ENCODE peak calls at places on chromosomes 16 and 17, in eight cellular contexts. P, Y, C, Z, S, U, G and H are unnamed samples.

GRCh38 chr16:2511128-2511785 is 2.5 kb upstream of the ATP6V0C start:
- DNase-seq in Y (no peak), U (peak), G (no peak), P (no peak), Z (no peak), C (no peak), S (no peak), H (no peak)

GRCh38 chr16:23848958-23849357 is 13.2 kb downstream of the PRKCB start:
- DNase-seq in G (no peak), Z (no peak), Y (no peak), C (no peak), U (no peak), P (no peak), S (no peak), H (no peak)

GRCh38 chr16:649646-650045 is 481 bp downstream of the WDR90 start:
- DNase-seq in P (no peak), G (no peak), U (no peak), Y (no peak), S (peak), C (no peak), Z (no peak), H (no peak)

GRCh38 chr16:79402356-79402755 is 198.2 kb downstream of the MAF start:
- DNase-seq in P (no peak), S (no peak), C (no peak), Y (no peak), G (no peak), U (no peak), Z (no peak), H (no peak)

GRCh38 chr17:77476498-77476897 is 335.7 kb downstream of the SEC14L1 start:
- DNase-seq in P (no peak), Z (no peak), C (no peak), S (no peak), G (no peak), U (no peak), Y (no peak), H (no peak)

GRCh38 chr17:8991514-8992285 is 26.2 kb upstream of the PIK3R5 start:
- DNase-seq in G (no peak), Y (peak), U (peak), Z (peak), S (peak), P (peak), C (no peak), H (no peak)

GRCh38 chr17:80007939-80008338 is 27.7 kb downstream of the TBC1D16 start:
- DNase-seq in S (no peak), G (no peak), Y (no peak), U (no peak), C (no peak), P (no peak), Z (no peak), H (no peak)

GRCh38 chr16:31331141-31331764 is 23.7 kb upstream of the ITGAX start:
- DNase-seq in Z (no peak), U (peak), Y (no peak), P (no peak), C (peak), S (no peak), G (no peak), H (no peak)

GRCh38 chr17:17208013-17208412 is 1.9 kb upstream of the PLD6 start:
- DNase-seq in S (no peak), Y (no peak), C (no peak), U (no peak), P (no peak), Z (no peak), G (no peak), H (no peak)

GRCh38 chr17:29483503-29483902 is 83.3 kb downstream of the ABHD15 start:
- DNase-seq in Y (no peak), S (no peak), U (no peak), Z (no peak), P (no peak), C (no peak), G (no peak), H (no peak)

GRCh38 chr16:79607587-79607986 is 7.0 kb upstream of the MAF start:
- DNase-seq in P (no peak), S (no peak), Y (no peak), G (no peak), U (no peak), Z (no peak), C (no peak), H (no peak)

GRCh38 chr17:46794318-46794717 is 24.2 kb downstream of the WNT3 start:
- DNase-seq in Z (no peak), S (no peak), Y (no peak), P (no peak), G (no peak), C (no peak), U (no peak), H (no peak)

GRCh38 chr17:45316271-45317112 is at the start of gene MAP3K14:
- DNase-seq in P (peak), G (no peak), U (peak), Y (no peak), Z (peak), S (peak), C (no peak), H (no peak)

GRCh38 chr16:84383106-84383505 is 14.8 kb downstream of the ATP2C2 start:
- DNase-seq in C (no peak), U (no peak), S (no peak), P (no peak), G (no peak), Y (no peak), Z (no peak), H (no peak)

GRCh38 chr17:49873466-49873865 is 25.6 kb upstream of the TAC4 start:
- DNase-seq in U (no peak), P (no peak), Y (no peak), S (no peak), C (no peak), Z (no peak), G (no peak), H (no peak)

GRCh38 chr16:72221216-72221995 is 49.5 kb upstream of the PMFBP1 start:
- DNase-seq in S (no peak), G (no peak), U (no peak), P (no peak), Z (no peak), Y (no peak), C (no peak), H (no peak)

GRCh38 chr16:85613609-85614337 is 651 bp downstream of the GSE1 start:
- DNase-seq in U (peak), S (peak), P (peak), G (no peak), Z (peak), C (no peak), Y (no peak), H (no peak)

GRCh38 chr16:57697896-57698537 is 3.4 kb downstream of the DRC7 start:
- DNase-seq in U (peak), P (no peak), Z (no peak), Y (no peak), C (no peak), G (no peak), S (no peak), H (no peak)

GRCh38 chr17:19003966-19004600 is 481 bp downstream of the FAM83G start:
- DNase-seq in G (no peak), S (peak), P (no peak), Y (no peak), Z (peak), U (no peak), C (no peak), H (no peak)

GRCh38 chr17:14301279-14301760 is 439 bp downstream of the HS3ST3B1 start:
- DNase-seq in G (no peak), C (no peak), U (no peak), Z (no peak), P (no peak), Y (no peak), S (peak), H (no peak)

GRCh38 chr17:3802461-3803307 is 1.7 kb upstream of the ITGAE start:
- DNase-seq in S (no peak), P (no peak), C (no peak), Y (no peak), G (no peak), U (peak), Z (no peak), H (no peak)

GRCh38 chr17:32929588-32929987 is 1.6 kb downstream of the TMEM98 start:
- DNase-seq in U (no peak), Y (no peak), P (no peak), G (no peak), S (no peak), C (no peak), Z (no peak), H (no peak)

GRCh38 chr17:79113699-79114098 is 39.1 kb downstream of the ENGASE start:
- DNase-seq in G (no peak), U (no peak), S (no peak), C (no peak), Z (no peak), P (no peak), Y (no peak), H (no peak)

GRCh38 chr17:6853764-6854442 is 22.4 kb upstream of the TEKT1 start:
- DNase-seq in C (no peak), S (no peak), G (no peak), U (no peak), Y (peak), Z (peak), P (no peak), H (no peak)

GRCh38 chr16:87736003-87736382 is 29.8 kb downstream of the KLHDC4 start:
- DNase-seq in U (no peak), C (no peak), Z (no peak), S (no peak), Y (no peak), P (no peak), G (no peak), H (no peak)

GRCh38 chr17:80471922-80472321 is 4.5 kb downstream of the NPTX1 start:
- DNase-seq in P (no peak), U (no peak), Z (no peak), G (no peak), C (no peak), Y (no peak), S (no peak), H (no peak)

GRCh38 chr16:67538666-67539101 is 10.1 kb downstream of the RIPOR1 start:
- DNase-seq in P (no peak), G (no peak), Z (peak), C (no peak), S (peak), U (peak), Y (no peak), H (no peak)

GRCh38 chr17:39738568-39738901 is 797 bp downstream of the GRB7 start:
- DNase-seq in G (no peak), Y (no peak), Z (peak), P (peak), U (no peak), S (no peak), C (no peak), H (no peak)

GRCh38 chr16:20768121-20768520 is 4.3 kb downstream of the ACSM3 start:
- DNase-seq in P (no peak), U (no peak), G (no peak), S (no peak), Z (no peak), Y (no peak), C (peak), H (no peak)

GRCh38 chr16:12501727-12502457 is 301.8 kb downstream of the CPPED1 start:
- DNase-seq in S (no peak), Z (no peak), C (no peak), Y (no peak), G (no peak), P (no peak), U (peak), H (no peak)

GRCh38 chr17:8755590-8756255 is 2.6 kb downstream of the SPDYE4 start:
- DNase-seq in P (no peak), Z (peak), G (no peak), Y (no peak), C (peak), U (no peak), S (no peak), H (no peak)

GRCh38 chr16:1713331-1713730 is 7.3 kb downstream of the MAPK8IP3 start:
- DNase-seq in S (no peak), Y (no peak), C (no peak), U (no peak), P (no peak), Z (no peak), G (no peak), H (no peak)

GRCh38 chr16:84453061-84453752 is 51.3 kb downstream of the MEAK7 start:
- DNase-seq in Z (no peak), P (peak), C (no peak), Y (no peak), G (no peak), S (no peak), U (peak), H (no peak)

GRCh38 chr16:1413684-1414531 is 596 bp downstream of the UNKL start:
- DNase-seq in S (peak), U (no peak), P (peak), Y (peak), C (no peak), G (no peak), Z (peak), H (no peak)

GRCh38 chr16:11697319-11697718 is 29.1 kb downstream of the SNN start:
- DNase-seq in C (no peak), Z (no peak), G (no peak), Y (no peak), S (no peak), P (no peak), U (peak), H (no peak)

GRCh38 chr17:2939714-2940351 is 123.6 kb downstream of the OR1D5 start:
- DNase-seq in Y (no peak), S (no peak), P (no peak), C (no peak), G (no peak), U (no peak), Z (no peak), H (no peak)

DNA sequence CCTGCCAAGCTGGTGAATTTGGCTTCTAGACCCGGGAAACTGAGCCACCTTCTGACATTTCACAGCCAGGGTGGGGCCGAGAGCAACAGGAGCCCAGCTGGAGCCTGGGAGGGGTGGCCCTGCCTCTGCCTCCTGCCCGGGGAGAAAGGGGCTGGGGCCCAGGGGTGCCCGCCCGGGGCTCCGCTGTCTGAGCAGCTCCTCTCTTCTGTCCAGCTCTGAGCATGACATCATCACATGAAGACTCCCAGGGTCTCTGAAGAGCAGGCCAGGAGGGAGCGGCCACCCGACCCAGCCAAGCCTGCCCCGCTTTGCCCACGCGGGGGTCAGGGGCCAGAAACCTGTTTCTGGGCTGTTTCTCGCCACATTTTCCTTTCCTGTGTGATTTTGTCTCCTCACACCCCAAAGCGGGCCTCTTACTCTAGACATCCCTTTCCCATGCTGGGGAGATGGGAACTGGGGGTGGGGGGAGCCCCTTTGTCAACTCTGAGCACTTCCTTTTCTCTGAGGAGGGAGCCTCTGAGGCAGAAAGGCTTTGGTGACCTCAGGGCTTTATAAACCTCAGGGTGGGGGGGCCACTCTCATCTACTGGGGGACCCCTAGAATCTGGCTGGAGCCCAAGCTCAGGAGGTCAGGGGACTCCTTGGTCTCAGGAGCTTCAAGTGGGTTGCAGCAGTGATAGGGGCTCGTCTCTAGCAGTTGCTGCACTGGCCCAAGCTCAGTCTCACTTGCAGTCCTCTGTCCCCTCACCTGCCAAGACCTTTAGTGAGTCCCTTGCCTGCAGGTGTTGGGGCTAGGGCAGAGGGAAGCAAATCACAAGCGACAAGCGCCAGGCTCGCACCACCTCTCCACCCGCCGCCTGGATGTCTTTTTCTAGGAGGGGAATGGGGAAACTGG is 7.6 kb downstream of the UBALD2 start:
- DNase-seq in P (no peak), S (no peak), G (no peak), Z (no peak), Y (no peak), C (no peak), U (no peak), H (no peak)
- H3K4me3 ChIP-seq in P (peak), S (no peak), G (no peak), Z (no peak), Y (no peak), C (peak), U (peak), H (no peak)

GRCh38 chr17:21679256-21680146 is 12.8 kb upstream of the KCNJ18 start:
- DNase-seq in Z (no peak), G (no peak), C (no peak), S (no peak), P (peak), U (peak), Y (no peak), H (no peak)
- H3K27ac ChIP-seq in Z (no peak), G (no peak), C (no peak), S (no peak), P (no peak), U (no peak), Y (no peak), H (no peak)

DNA sequence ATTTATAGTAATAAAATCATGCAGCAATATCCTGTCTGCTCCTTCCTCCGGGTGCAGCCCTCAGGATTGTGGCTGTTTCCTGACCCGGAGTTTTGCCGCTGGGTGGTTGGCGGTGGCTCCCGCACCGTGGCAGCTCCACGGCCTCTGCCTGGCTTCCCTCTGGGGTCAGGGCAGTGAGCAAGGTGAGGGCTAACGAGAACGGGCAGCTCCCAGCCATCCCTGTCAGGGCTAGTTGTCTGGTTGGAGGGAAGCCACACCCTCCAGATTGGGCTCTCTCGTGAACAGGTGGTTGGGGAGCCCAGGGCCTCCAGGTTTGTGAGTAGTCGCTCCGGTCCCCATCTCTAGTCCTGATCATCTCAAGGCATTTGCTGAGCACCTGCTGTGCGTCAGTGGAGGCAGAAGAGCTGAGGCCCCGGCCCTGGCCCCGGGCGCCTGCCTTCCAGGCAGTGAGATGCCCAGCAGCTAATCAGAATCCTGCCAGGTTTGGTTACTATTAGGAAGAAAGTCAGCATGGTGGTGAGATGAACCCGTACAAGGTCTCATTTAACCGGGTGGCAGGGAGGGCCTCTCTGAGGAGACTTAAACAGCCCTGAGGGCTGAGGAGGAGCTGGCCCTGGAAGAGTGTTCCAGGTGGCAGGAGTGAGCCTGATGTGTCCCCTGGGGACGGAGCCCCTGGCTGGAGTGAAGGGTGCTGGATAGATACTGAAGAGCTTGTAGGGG is 2.3 kb upstream of the NUDT16L1 start:
- DNase-seq in C (no peak), U (peak), Y (no peak), Z (no peak), P (no peak), S (peak), G (no peak), H (no peak)
- TF ChIP-seq POLR2AphosphoS5 in C (no peak), U (no peak), Y (no peak), Z (no peak), P (no peak), S (no peak), G (no peak), H (no peak)

GRCh38 chr16:66238696-66239095 is 127.8 kb upstream of the CDH5 start:
- DNase-seq in Z (no peak), S (no peak), P (no peak), G (no peak), U (peak), Y (no peak), C (no peak), H (no peak)

GRCh38 chr16:66240565-66240964 is 125.9 kb upstream of the CDH5 start:
- DNase-seq in G (no peak), U (no peak), Y (no peak), S (no peak), C (no peak), Z (no peak), P (no peak), H (no peak)

GRCh38 chr16:66240996-66241395 is 125.5 kb upstream of the CDH5 start:
- DNase-seq in G (no peak), Y (no peak), Z (no peak), C (no peak), U (no peak), S (no peak), P (no peak), H (no peak)

GRCh38 chr16:66240088-66240487 is 126.4 kb upstream of the CDH5 start:
- DNase-seq in U (peak), C (no peak), Y (no peak), S (no peak), P (no peak), G (no peak), Z (no peak), H (no peak)

GRCh38 chr16:66242672-66243071 is 123.8 kb upstream of the CDH5 start:
- DNase-seq in C (no peak), G (no peak), P (no peak), Z (no peak), S (no peak), U (no peak), Y (no peak), H (no peak)
- H3K4me3 ChIP-seq in C (no peak), G (no peak), P (no peak), Z (no peak), S (no peak), U (no peak), Y (no peak), H (no peak)